ENCODE peak calls at places on chromosomes 5 and 9, in seven cellular contexts. U is HCT116, I is hepatocyte, M is SK-N-SH, Q is GM23248, W is GM23338, V is PC-3. N is an unnamed sample.

GRCh38 chr9:21995652-21996275 is 1.2 kb downstream of the CDKN2B-AS1 start:
- DNase-seq in U (no peak), W (peak; percentile 56), V (peak; percentile 24), M (peak; percentile 68), I (peak; percentile 59), Q (peak; percentile 84), N (peak; percentile 42)

GRCh38 chr5:6755519-6755918 is 42.3 kb downstream of the TENT4A start:
- DNase-seq in M (no peak), Q (no peak), V (no peak), U (no peak), W (no peak), I (no peak), N (no peak)

GRCh38 chr5:141039517-141039916 is 11.7 kb upstream of the PCDHB1 start:
- DNase-seq in V (peak; percentile 88), W (peak; percentile 13), U (no peak), I (peak; percentile 80), M (peak; percentile 38), Q (no peak), N (peak; percentile 23)

GRCh38 chr5:43017438-43017820 is 22.7 kb downstream of the ANXA2R start:
- DNase-seq in M (no peak), W (no peak), U (no peak), Q (peak; percentile 48), V (peak; percentile 56), I (peak; percentile 54), N (no peak)

GRCh38 chr9:73132034-73132776 is 19.5 kb upstream of the ANXA1 start:
- DNase-seq in W (peak; percentile 50), I (peak; percentile 79), V (peak; percentile 61), U (no peak), Q (peak; percentile 94), M (peak; percentile 4), N (peak; percentile 76)

GRCh38 chr5:127564002-127564769 is 46.7 kb downstream of the PRRC1 start:
- DNase-seq in I (peak; percentile 77), V (peak; percentile 77), W (peak; percentile 88), Q (peak; percentile 67), U (peak; percentile 48), M (peak; percentile 48), N (peak; percentile 63)

GRCh38 chr5:14185336-14186131 is 42.4 kb downstream of the TRIO start:
- DNase-seq in I (no peak), V (peak; percentile 94), M (no peak), U (no peak), W (no peak), Q (peak; percentile 86), N (peak; percentile 76)

GRCh38 chr5:134651531-134651930 is 2.9 kb downstream of the SEC24A start:
- DNase-seq in V (no peak), W (no peak), Q (peak; percentile 55), U (no peak), M (no peak), I (no peak), N (no peak)

GRCh38 chr5:132265336-132266030 is 8.0 kb downstream of the PDLIM4 start:
- DNase-seq in V (peak; percentile 92), M (peak; percentile 74), I (peak; percentile 91), Q (peak; percentile 97), W (no peak), U (no peak), N (peak; percentile 91)

GRCh38 chr5:109141499-109142200 is 268.1 kb downstream of the PJA2 start:
- DNase-seq in I (no peak), M (no peak), W (peak; percentile 39), V (no peak), Q (peak; percentile 4), U (no peak), N (no peak)

GRCh38 chr5:160166069-160166972 is 47.1 kb upstream of the PWWP2A start:
- DNase-seq in U (no peak), M (no peak), V (no peak), W (peak; percentile 94), Q (no peak), I (no peak), N (no peak)

GRCh38 chr9:76893395-76893932 is 12.4 kb downstream of the PRUNE2 start:
- DNase-seq in U (no peak), V (no peak), W (no peak), Q (peak; percentile 35), I (no peak), M (no peak), N (no peak)

GRCh38 chr5:411728-412127 is 31.2 kb upstream of the EXOC3 start:
- DNase-seq in V (no peak), M (no peak), Q (no peak), W (no peak), I (no peak), U (no peak), N (no peak)

GRCh38 chr9:89527084-89527483 is 29.2 kb upstream of the SEMA4D start:
- DNase-seq in Q (no peak), I (no peak), W (no peak), V (no peak), U (no peak), M (no peak), N (peak; percentile 47)

GRCh38 chr9:37163299-37163698 is 42.9 kb downstream of the ZCCHC7 start:
- DNase-seq in W (no peak), I (no peak), V (no peak), M (no peak), U (no peak), Q (no peak), N (no peak)

DNA sequence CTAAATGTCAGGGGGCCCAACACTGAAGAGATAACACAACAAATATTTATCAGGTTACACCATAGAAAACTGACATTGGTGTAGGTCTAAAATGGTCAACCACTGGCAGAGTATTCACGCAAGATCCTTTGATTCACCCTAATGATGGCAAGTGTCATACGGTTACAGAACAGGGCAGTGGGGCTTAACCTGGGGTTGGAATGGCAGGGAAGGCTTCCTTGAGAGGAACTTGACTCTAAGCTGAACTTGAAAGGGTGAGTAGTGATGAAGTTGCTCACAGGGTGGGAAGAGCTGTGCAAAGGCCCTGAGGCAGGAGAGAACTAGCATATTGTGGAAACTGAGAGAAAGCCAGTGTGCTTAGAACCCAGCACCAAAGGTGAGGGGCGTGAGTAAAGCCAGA is 97.1 kb upstream of the MVB12B start:
- DNase-seq in V (no peak), W (no peak), Q (no peak), U (no peak), I (no peak), M (peak; percentile 7), N (no peak)
- H3K9me2 ChIP-seq in V (no peaks in the 10 kb centered on the region), W (no peaks in the 10 kb centered on the region), Q (no peaks in the 10 kb centered on the region), U (no peaks in the 10 kb centered on the region), I (no peaks in the 10 kb centered on the region), M (no peaks in the 10 kb centered on the region), N (no peaks in the 10 kb centered on the region)

GRCh38 chr9:30089428-30089827 is 2295.0 kb upstream of the ACO1 start:
- DNase-seq in U (no peak), W (no peak), Q (no peak), I (no peak), V (no peak), M (no peak), N (no peak)
- H3K9me2 ChIP-seq in U (no peaks in the 10 kb centered on the region), W (no peaks in the 10 kb centered on the region), Q (no peaks in the 10 kb centered on the region), I (no peaks in the 10 kb centered on the region), V (no peaks in the 10 kb centered on the region), M (no peaks in the 10 kb centered on the region), N (no peaks in the 10 kb centered on the region)

GRCh38 chr9:117926031-117926655 is 221.9 kb downstream of the TLR4 start:
- DNase-seq in V (no peak), W (peak; percentile 11), Q (peak; percentile 5), I (no peak), M (no peak), U (no peak), N (no peak)

GRCh38 chr9:117932585-117932984 is 228.4 kb downstream of the TLR4 start:
- DNase-seq in I (no peak), W (no peak), Q (no peak), V (no peak), U (no peak), M (no peak), N (no peak)

GRCh38 chr9:117927354-117927753 is 223.2 kb downstream of the TLR4 start:
- DNase-seq in U (no peak), W (peak; percentile 58), Q (no peak), V (no peak), I (no peak), M (peak; percentile 1), N (no peak)

DNA sequence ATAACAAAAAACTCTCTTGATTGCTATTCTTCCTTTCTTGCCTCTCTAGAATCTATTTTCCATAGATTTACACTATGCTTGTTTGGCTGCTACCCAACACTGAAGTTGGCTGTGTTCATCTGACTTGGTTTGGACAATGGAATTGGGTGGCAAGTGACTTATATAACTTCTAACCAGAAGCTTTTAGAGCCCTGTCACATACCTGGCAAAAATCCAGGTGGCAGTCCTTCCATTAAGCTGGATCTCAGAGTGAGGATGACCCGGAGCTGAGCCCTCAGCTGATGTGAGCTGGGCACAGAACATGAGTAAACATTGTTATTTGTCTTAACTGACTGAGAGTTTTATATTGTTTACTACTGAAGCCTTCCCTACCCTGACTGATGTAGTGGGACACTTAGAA is 225.7 kb downstream of the TLR4 start:
- DNase-seq in W (no peak), U (no peak), V (peak; percentile 2), I (no peak), M (no peak), Q (no peak), N (no peak)
- H3K9me2 ChIP-seq in W (peaks cover 8% of the 10 kb centered on the region), U (no peaks in the 10 kb centered on the region), V (no peaks in the 10 kb centered on the region), I (no peaks in the 10 kb centered on the region), M (no peaks in the 10 kb centered on the region), Q (no peaks in the 10 kb centered on the region), N (no peaks in the 10 kb centered on the region)

DNA sequence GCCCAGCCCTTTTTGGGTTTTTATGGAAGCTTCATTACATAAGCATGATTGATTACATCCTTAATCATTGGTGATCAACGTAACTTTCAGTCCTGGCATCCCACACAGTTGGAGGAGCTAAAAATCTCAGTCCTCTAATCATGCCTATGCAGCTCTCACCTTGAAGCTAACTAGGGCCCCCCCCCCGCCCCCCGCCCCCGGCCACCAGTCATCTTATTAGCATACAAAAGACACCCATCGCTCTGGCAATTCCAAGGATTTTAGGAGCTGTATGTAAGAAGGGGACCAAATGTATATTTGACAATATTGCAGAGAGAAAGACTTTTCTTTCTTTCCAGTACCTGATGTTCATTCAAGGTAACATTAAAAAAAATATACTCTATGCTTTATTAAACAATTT is 19.0 kb downstream of the ENC1 start:
- DNase-seq in V (no peak), M (no peak), Q (no peak), W (no peak), U (no peak), I (no peak), N (no peak)
- H3K9me2 ChIP-seq in V (no peaks in the 10 kb centered on the region), M (no peaks in the 10 kb centered on the region), Q (no peaks in the 10 kb centered on the region), W (no peaks in the 10 kb centered on the region), U (no peaks in the 10 kb centered on the region), I (no peaks in the 10 kb centered on the region), N (no peaks in the 10 kb centered on the region)

DNA sequence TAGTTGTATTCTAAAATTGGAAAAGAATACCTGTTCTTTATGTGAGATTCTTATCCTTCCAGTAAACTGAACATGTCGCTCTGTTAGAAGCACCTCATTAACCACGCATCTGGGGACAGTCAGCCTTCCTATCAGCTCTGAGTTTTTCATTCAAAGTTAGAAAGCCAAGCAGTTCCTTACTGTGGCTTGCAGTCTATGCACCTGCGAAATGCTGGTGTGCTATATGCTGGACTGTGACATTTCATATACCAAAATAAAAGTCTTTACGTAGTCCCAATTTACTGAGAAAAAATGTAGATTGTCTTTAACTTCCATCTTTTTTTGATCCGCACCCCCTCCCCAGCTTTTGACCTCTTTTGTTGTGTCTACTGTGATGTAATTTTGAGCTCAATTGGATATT is 4.3 kb downstream of the ANP32B start:
- DNase-seq in U (no peak), V (no peak), Q (no peak), M (no peak), I (no peak), W (no peak), N (no peak)
- H3K9me2 ChIP-seq in U (no peaks in the 10 kb centered on the region), V (no peaks in the 10 kb centered on the region), Q (no peaks in the 10 kb centered on the region), M (no peaks in the 10 kb centered on the region), I (no peaks in the 10 kb centered on the region), W (no peaks in the 10 kb centered on the region), N (no peaks in the 10 kb centered on the region)